ENCODE peak calls at places on chromosomes 3 and 15, in five cellular contexts. V is nucleus accumbens; P is nephron progenitor cell; J is mesothelial cell of epicardium; Q is activated T-cell treated with anti-CD3 and anti-CD28 coated beads, Interleukin-2, amount 50 U/mL, for 72 hours. T is an unnamed sample.

GRCh38 chr3:11568503-11569155 is 75.1 kb downstream of the VGLL4 start:
- DNase-seq in V (no peak), P (no peak), J (no peak), Q (no peak), T (peak)

GRCh38 chr3:107432013-107432515 is 54.8 kb downstream of the CCDC54 start:
- DNase-seq in V (no peak), P (no peak), J (no peak), Q (no peak), T (peak)

GRCh38 chr15:57224664-57225063 is 151.6 kb upstream of the CGNL1 start:
- DNase-seq in V (no peak), P (no peak), J (no peak), Q (no peak), T (peak)

GRCh38 chr3:81684739-81685395 is 76.6 kb downstream of the GBE1 start:
- DNase-seq in V (no peak), P (no peak), J (no peak), Q (no peak), T (peak)

GRCh38 chr3:28726840-28727239 is 378.2 kb upstream of the AZI2 start:
- DNase-seq in V (no peak), P (peak), J (no peak), Q (peak), T (peak)

GRCh38 chr3:194690501-194691372 is 5.1 kb downstream of the FAM43A start:
- DNase-seq in V (no peak), P (no peak), J (no peak), Q (no peak), T (peak)

GRCh38 chr3:188214442-188214841 is 60.5 kb downstream of the LPP start:
- DNase-seq in V (no peak), P (no peak), J (no peak), Q (no peak), T (peak)

GRCh38 chr15:37142371-37142770 is 42.0 kb upstream of the MEIS2 start:
- DNase-seq in V (no peak), P (no peak), J (no peak), Q (no peak), T (no peak)

GRCh38 chr3:94928921-94929320 is 866.1 kb downstream of the NSUN3 start:
- DNase-seq in V (no peak), P (no peak), J (no peak), Q (no peak), T (peak)

GRCh38 chr3:196287066-196287404 is 491 bp downstream of the PCYT1A start:
- DNase-seq in V (no peak), P (no peak), J (peak), Q (peak), T (no peak)

GRCh38 chr3:29140706-29141105 is 140.2 kb upstream of the RBMS3 start:
- DNase-seq in V (no peak), P (no peak), J (no peak), Q (no peak), T (peak)

GRCh38 chr3:10310578-10310977 is 10.3 kb downstream of the SEC13 start:
- DNase-seq in V (no peak), P (no peak), J (no peak), Q (no peak), T (peak)

GRCh38 chr15:84398763-84399701 is 163.5 kb downstream of the GOLGA6L4 start:
- DNase-seq in V (no peak), P (no peak), J (no peak), Q (no peak), T (no peak)

GRCh38 chr15:60933914-60934885 is 294.9 kb downstream of the RORA start:
- DNase-seq in V (no peak), P (no peak), J (no peak), Q (no peak), T (no peak)

GRCh38 chr3:71225951-71226564 is 357.5 kb downstream of the FOXP1 start:
- DNase-seq in V (no peak), P (no peak), J (no peak), Q (no peak), T (peak)

GRCh38 chr3:158770254-158771017 is 31.4 kb upstream of the MFSD1 start:
- DNase-seq in V (no peak), P (no peak), J (no peak), Q (no peak), T (peak)

GRCh38 chr3:10242182-10243065 is 5.8 kb upstream of the TATDN2 start:
- DNase-seq in V (no peak), P (no peak), J (no peak), Q (peak), T (peak)

GRCh38 chr3:76505202-76505875 is 534.6 kb upstream of the ROBO2 start:
- DNase-seq in V (no peak), P (no peak), J (no peak), Q (no peak), T (peak)

GRCh38 chr3:113454057-113454456 is 12.8 kb upstream of the CFAP44 start:
- DNase-seq in V (no peak), P (no peak), J (no peak), Q (no peak), T (no peak)

GRCh38 chr15:74893627-74894026 is 3.8 kb downstream of the MPI start:
- DNase-seq in V (no peak), P (no peak), J (no peak), Q (peak), T (no peak)

GRCh38 chr3:39850707-39851014 is 41.3 kb downstream of the MYRIP start:
- DNase-seq in V (no peak), P (no peak), J (no peak), Q (no peak), T (no peak)

GRCh38 chr3:32844914-32845313 is 27.1 kb downstream of the TRIM71 start:
- DNase-seq in V (no peak), P (no peak), J (no peak), Q (no peak), T (no peak)

T was measured in iris pigment epithelial cell.